ENCODE peak calls at places on chromosomes 11 and 22, in nine cellular contexts. F is CD4-positive, alpha-beta memory T cell; I is mesenchymal stem cell; N is stomach; D is neural progenitor cell; T is tibial artery; E is endodermal cell; B is PC-9; P is kidney. Q is an unnamed sample. For H3K4me1 and H3K36me3, the result is how much of the 10 kb centered on the place peaks cover.

GRCh38 chr22:35620624-35621245 is 3.6 kb upstream of the MB start:
- DNase-seq in F (no peak), I (peak), N (no peak), D (peak), T (no peak), E (no peak), B (no peak), P (peak), Q (no peak)

GRCh38 chr11:13446444-13446843 is 16.6 kb downstream of the BTBD10 start:
- DNase-seq in F (no peak), I (no peak), N (no peak), D (no peak), T (no peak), E (no peak), B (peak), P (no peak), Q (no peak)

GRCh38 chr11:80441821-80442220 is 1001.0 kb upstream of the TENM4 start:
- DNase-seq in F (no peak), I (peak), N (no peak), D (no peak), T (no peak), E (no peak), B (no peak), P (no peak), Q (no peak)

GRCh38 chr11:91299980-91300379 is 924.6 kb upstream of the FAT3 start:
- DNase-seq in F (no peak), I (peak), N (no peak), D (no peak), T (no peak), E (no peak), B (no peak), P (no peak), Q (no peak)

GRCh38 chr11:122748968-122749687 is 89.2 kb upstream of the CRTAM start:
- DNase-seq in F (peak), I (peak), N (no peak), D (no peak), T (no peak), E (no peak), B (peak), P (no peak), Q (peak)

GRCh38 chr11:44621784-44622183 is 56.3 kb downstream of the CD82 start:
- DNase-seq in F (no peak), I (no peak), N (peak), D (no peak), T (peak), E (no peak), B (no peak), P (no peak), Q (no peak)

GRCh38 chr22:22661275-22661674 is 16.9 kb downstream of the GGTLC2 start:
- DNase-seq in F (no peak), I (no peak), N (no peak), D (no peak), T (no peak), E (no peak), B (no peak), P (no peak), Q (no peak)

GRCh38 chr22:41589260-41589600 is 410 bp downstream of the PMM1 start:
- DNase-seq in F (no peak), I (peak), N (peak), D (peak), T (no peak), E (no peak), B (no peak), P (peak), Q (peak)

GRCh38 chr22:35397095-35397904 is 2.6 kb upstream of the MCM5 start:
- DNase-seq in F (no peak), I (peak), N (no peak), D (no peak), T (no peak), E (no peak), B (no peak), P (no peak), Q (no peak)

GRCh38 chr11:76577199-76577920 is 93.2 kb downstream of the LRRC32 start:
- DNase-seq in F (no peak), I (peak), N (no peak), D (no peak), T (no peak), E (no peak), B (peak), P (peak), Q (peak)

GRCh38 chr22:49413551-49413950 is 414.1 kb downstream of the BRD1 start:
- DNase-seq in F (no peak), I (no peak), N (no peak), D (peak), T (peak), E (peak), B (no peak), P (peak), Q (no peak)

GRCh38 chr22:36767035-36767775 is 8.7 kb downstream of the IFT27 start:
- DNase-seq in F (no peak), I (no peak), N (no peak), D (no peak), T (peak), E (peak), B (no peak), P (peak), Q (peak)

GRCh38 chr11:72828692-72829101 is 14.5 kb downstream of the ATG16L2 start:
- DNase-seq in F (no peak), I (no peak), N (no peak), D (no peak), T (no peak), E (no peak), B (no peak), P (no peak), Q (no peak)

GRCh38 chr11:131592734-131593133 is 222.3 kb downstream of the NTM start:
- DNase-seq in F (no peak), I (no peak), N (no peak), D (no peak), T (no peak), E (no peak), B (no peak), P (no peak), Q (no peak)

GRCh38 chr11:70082829-70083228 is 4.7 kb downstream of the ANO1 start:
- DNase-seq in F (no peak), I (no peak), N (no peak), D (no peak), T (no peak), E (peak), B (no peak), P (no peak), Q (peak)

GRCh38 chr22:21728270-21728669 is 7.3 kb downstream of the YPEL1 start:
- DNase-seq in F (no peak), I (no peak), N (no peak), D (no peak), T (no peak), E (no peak), B (no peak), P (no peak), Q (no peak)

GRCh38 chr22:31625661-31626426 is 36.2 kb downstream of the PISD start:
- DNase-seq in F (no peak), I (no peak), N (peak), D (peak), T (peak), E (peak), B (no peak), P (no peak), Q (no peak)

GRCh38 chr11:131186629-131187075 is 183.8 kb upstream of the NTM start:
- DNase-seq in F (no peak), I (no peak), N (no peak), D (peak), T (no peak), E (peak), B (no peak), P (no peak), Q (no peak)

GRCh38 chr22:37569921-37570660 is 9.8 kb downstream of the LGALS2 start:
- DNase-seq in F (no peak), I (no peak), N (peak), D (no peak), T (no peak), E (no peak), B (peak), P (no peak), Q (peak)

GRCh38 chr22:21927174-21927823 is 25.3 kb downstream of the PPM1F start:
- DNase-seq in F (no peak), I (no peak), N (no peak), D (no peak), T (no peak), E (peak), B (no peak), P (no peak), Q (no peak)

GRCh38 chr11:86571273-86571948 is 101.0 kb downstream of the ME3 start:
- DNase-seq in F (no peak), I (no peak), N (no peak), D (peak), T (no peak), E (peak), B (no peak), P (no peak), Q (peak)

GRCh38 chr11:79062814-79063762 is 377.7 kb downstream of the TENM4 start:
- DNase-seq in F (no peak), I (peak), N (no peak), D (peak), T (no peak), E (peak), B (no peak), P (no peak), Q (no peak)

GRCh38 chr11:61352038-61352437 is 9.6 kb downstream of the CYB561A3 start:
- DNase-seq in F (no peak), I (no peak), N (no peak), D (no peak), T (no peak), E (no peak), B (no peak), P (no peak), Q (no peak)

GRCh38 chr11:122108192-122108799 is 7.7 kb downstream of the BLID start:
- DNase-seq in F (no peak), I (peak), N (no peak), D (peak), T (no peak), E (peak), B (no peak), P (no peak), Q (no peak)

GRCh38 chr11:74010306-74010981 is 1.6 kb upstream of the UCP3 start:
- DNase-seq in F (no peak), I (no peak), N (no peak), D (no peak), T (no peak), E (no peak), B (no peak), P (no peak), Q (no peak)

GRCh38 chr22:41782751-41783150 is 17.7 kb upstream of the CCDC134 start:
- DNase-seq in F (no peak), I (no peak), N (no peak), D (no peak), T (no peak), E (no peak), B (no peak), P (no peak), Q (no peak)

GRCh38 chr11:44601471-44602370 is 36.3 kb downstream of the CD82 start:
- DNase-seq in F (no peak), I (no peak), N (no peak), D (no peak), T (peak), E (no peak), B (no peak), P (no peak), Q (no peak)

GRCh38 chr11:107856981-107857517 is 1.5 kb downstream of the SLC35F2 start:
- DNase-seq in F (no peak), I (peak), N (no peak), D (no peak), T (no peak), E (peak), B (peak), P (no peak), Q (no peak)

GRCh38 chr22:46761017-46761416 is 1.4 kb upstream of the TBC1D22A start:
- DNase-seq in F (no peak), I (no peak), N (no peak), D (peak), T (no peak), E (no peak), B (no peak), P (no peak), Q (no peak)
- H3K4me3 ChIP-seq in F (no peak), I (peak), N (no peak), D (peak), T (peak), E (peak), B (peak), P (no peak), Q (peak)

GRCh38 chr11:128300785-128301184 is 286.6 kb downstream of the ETS1 start:
- DNase-seq in F (peak), I (no peak), N (no peak), D (no peak), T (no peak), E (no peak), B (no peak), P (no peak), Q (no peak)
- H3K4me1 ChIP-seq in F (half or more), I (under half), N (under half), D (under half), T (under half), E (under half), B (under half), P (under half), Q (under half)

DNA sequence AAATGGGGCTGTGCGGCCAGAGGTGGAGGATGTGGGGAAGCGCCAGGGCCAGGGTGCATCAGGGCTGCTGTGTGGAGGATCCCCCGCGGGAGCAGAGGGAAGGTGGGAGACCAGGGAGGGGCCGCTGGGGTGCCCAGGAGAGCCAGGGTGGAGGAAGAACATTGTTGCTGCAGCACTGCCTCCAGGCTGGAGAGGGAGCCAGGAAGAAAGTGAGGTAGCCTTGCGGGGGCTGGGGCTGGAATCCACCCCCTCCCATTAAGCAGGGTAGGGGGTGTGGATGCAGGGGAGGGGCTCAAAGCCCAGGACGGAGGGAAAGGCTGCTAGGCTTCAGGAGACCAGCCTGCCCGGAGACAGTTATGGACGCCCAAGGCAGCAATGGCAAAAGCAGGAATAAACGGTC is 15.1 kb downstream of the CABP7 start:
- DNase-seq in F (no peak), I (no peak), N (no peak), D (peak), T (no peak), E (peak), B (no peak), P (no peak), Q (no peak)
- H3K36me3 ChIP-seq in F (under half), I (under half), N (half or more), D (under half), T (half or more), E (under half), B (under half), P (under half), Q (under half)

DNA sequence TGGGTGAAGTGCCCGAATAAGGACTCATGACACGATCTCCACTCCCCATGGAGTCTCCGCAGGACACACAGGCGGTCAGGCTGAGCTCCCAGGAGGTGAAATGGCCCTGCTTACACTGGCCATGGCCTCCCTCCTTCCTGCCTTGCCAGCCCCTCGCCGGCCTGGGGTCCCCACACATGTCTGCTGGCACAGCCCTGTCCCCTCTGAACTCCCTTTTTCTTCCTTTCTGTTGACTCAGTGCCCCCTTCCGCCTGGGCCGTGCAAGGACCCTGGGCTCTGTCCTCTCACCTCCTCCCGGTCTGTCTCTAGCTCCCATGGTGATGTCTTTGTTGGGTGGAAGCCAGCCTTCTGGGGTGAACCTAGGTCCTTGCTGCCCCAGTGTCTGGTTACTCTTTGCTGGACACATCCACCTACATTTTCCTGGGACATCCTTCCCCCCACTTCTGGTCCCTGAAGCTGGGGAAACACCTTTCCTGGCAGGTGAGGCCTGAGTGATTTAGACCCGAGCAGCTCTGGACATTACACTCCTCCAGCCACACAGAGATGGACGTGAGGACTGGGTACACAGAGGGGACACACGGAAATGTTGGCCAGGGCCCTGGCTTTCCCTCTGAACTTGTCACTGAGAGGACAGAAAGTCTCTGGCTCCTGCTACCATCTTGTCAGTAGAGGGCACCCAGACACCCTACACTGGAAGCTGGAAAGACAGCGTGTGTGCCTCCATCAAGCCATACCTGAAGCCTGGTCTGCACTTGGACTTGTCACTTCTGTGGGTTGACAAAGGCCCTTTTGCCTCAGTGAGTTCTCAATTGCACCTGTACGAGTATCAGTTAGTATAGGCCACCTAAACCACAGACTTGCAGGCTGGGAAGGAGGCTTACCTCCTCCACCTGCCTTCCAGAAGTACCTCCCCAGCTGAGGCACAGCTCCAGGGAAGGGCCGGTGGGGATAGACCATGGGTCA is 864.3 kb downstream of the TBC1D22A start:
- DNase-seq in F (no peak), I (no peak), N (no peak), D (no peak), T (no peak), E (peak), B (no peak), P (peak), Q (no peak)
- H3K4me3 ChIP-seq in F (no peak), I (no peak), N (no peak), D (no peak), T (no peak), E (no peak), B (no peak), P (no peak), Q (no peak)

GRCh38 chr11:128294001-128294684 is 293.2 kb downstream of the ETS1 start:
- DNase-seq in F (no peak), I (peak), N (no peak), D (no peak), T (no peak), E (no peak), B (no peak), P (peak), Q (no peak)

GRCh38 chr11:128291835-128292234 is 295.5 kb downstream of the ETS1 start:
- DNase-seq in F (peak), I (no peak), N (peak), D (no peak), T (no peak), E (no peak), B (no peak), P (peak), Q (no peak)

GRCh38 chr11:128297111-128297651 is 290.2 kb downstream of the ETS1 start:
- DNase-seq in F (no peak), I (peak), N (peak), D (no peak), T (no peak), E (no peak), B (no peak), P (no peak), Q (no peak)

GRCh38 chr11:128297805-128298204 is 289.6 kb downstream of the ETS1 start:
- DNase-seq in F (no peak), I (peak), N (no peak), D (no peak), T (no peak), E (no peak), B (no peak), P (no peak), Q (no peak)

DNA sequence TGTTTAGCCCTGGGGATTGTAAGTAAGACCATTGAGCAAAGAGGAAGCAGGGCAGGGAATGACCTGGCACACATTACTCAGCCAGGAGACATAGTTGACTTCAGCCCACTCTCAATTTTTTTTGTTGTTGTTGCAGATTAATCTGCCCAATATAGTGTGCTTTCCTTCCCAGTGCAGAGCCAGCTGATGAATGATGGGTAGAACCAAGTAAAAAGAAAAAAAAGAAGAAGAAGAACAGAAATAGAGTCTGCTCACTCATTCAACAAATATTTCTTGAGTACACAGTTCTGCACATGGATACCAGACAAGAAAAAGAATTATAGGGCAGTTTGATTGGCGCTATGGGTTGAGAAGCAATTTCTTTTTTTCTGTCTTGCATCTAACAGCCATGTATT is 292.7 kb downstream of the ETS1 start:
- DNase-seq in F (no peak), I (peak), N (no peak), D (no peak), T (no peak), E (no peak), B (no peak), P (no peak), Q (no peak)
- H3K4me1 ChIP-seq in F (half or more), I (under half), N (under half), D (under half), T (under half), E (under half), B (under half), P (under half), Q (under half)

GRCh38 chr11:117396970-117397369 is 69.3 kb downstream of the CEP164 start:
- DNase-seq in F (no peak), I (no peak), N (no peak), D (no peak), T (peak), E (no peak), B (no peak), P (no peak), Q (no peak)

GRCh38 chr11:117392979-117393378 is 65.3 kb downstream of the CEP164 start:
- DNase-seq in F (no peak), I (no peak), N (no peak), D (no peak), T (peak), E (no peak), B (no peak), P (no peak), Q (no peak)

GRCh38 chr11:117394221-117394925 is 66.7 kb downstream of the CEP164 start:
- DNase-seq in F (no peak), I (no peak), N (no peak), D (no peak), T (peak), E (no peak), B (no peak), P (no peak), Q (no peak)

GRCh38 chr11:117392001-117392690 is 64.5 kb downstream of the CEP164 start:
- DNase-seq in F (no peak), I (no peak), N (no peak), D (no peak), T (peak), E (no peak), B (no peak), P (no peak), Q (no peak)

GRCh38 chr11:117395476-117395875 is 67.8 kb downstream of the CEP164 start:
- DNase-seq in F (no peak), I (no peak), N (no peak), D (no peak), T (peak), E (no peak), B (no peak), P (no peak), Q (no peak)
- H3K36me3 ChIP-seq in F (under half), I (half or more), N (half or more), D (under half), T (half or more), E (half or more), B (under half), P (under half), Q (half or more)

GRCh38 chr11:789951-790350 is at the start of gene CEND1:
- DNase-seq in F (no peak), I (peak), N (no peak), D (peak), T (no peak), E (peak), B (no peak), P (no peak), Q (no peak)
- H3K4me3 ChIP-seq in F (no peak), I (peak), N (no peak), D (peak), T (no peak), E (no peak), B (no peak), P (no peak), Q (no peak)

GRCh38 chr11:114065094-114065493 is 5.6 kb downstream of the ZBTB16 start:
- DNase-seq in F (no peak), I (no peak), N (no peak), D (no peak), T (no peak), E (no peak), B (no peak), P (no peak), Q (no peak)

GRCh38 chr11:114064216-114064615 is 4.7 kb downstream of the ZBTB16 start:
- DNase-seq in F (no peak), I (no peak), N (no peak), D (no peak), T (no peak), E (no peak), B (no peak), P (no peak), Q (no peak)

GRCh38 chr11:114068327-114068726 is 8.8 kb downstream of the ZBTB16 start:
- DNase-seq in F (no peak), I (no peak), N (no peak), D (no peak), T (no peak), E (no peak), B (no peak), P (no peak), Q (no peak)

GRCh38 chr11:114063829-114064201 is 4.3 kb downstream of the ZBTB16 start:
- DNase-seq in F (no peak), I (no peak), N (no peak), D (no peak), T (no peak), E (no peak), B (no peak), P (no peak), Q (no peak)

GRCh38 chr11:114066046-114066648 is 6.6 kb downstream of the ZBTB16 start:
- DNase-seq in F (no peak), I (no peak), N (no peak), D (no peak), T (no peak), E (no peak), B (no peak), P (no peak), Q (no peak)
- H3K4me1 ChIP-seq in F (under half), I (under half), N (half or more), D (under half), T (half or more), E (under half), B (under half), P (under half), Q (under half)

Q was measured in HAP-1.